ENCODE peak calls at places on chromosomes 2 and 18, in seven cellular contexts. T, H, B, U, O, C and F are unnamed samples.

GRCh38 chr2:36701391-36701795 is 4.9 kb downstream of the VIT start:
- DNase-seq in U (peak), O (peak), B (peak), T (no peak), H (peak), C (no peak), F (no peak)

GRCh38 chr18:3655637-3656050 is 205.7 kb downstream of the TGIF1 start:
- DNase-seq in U (no peak), B (no peak), T (no peak), O (no peak), H (no peak), C (no peak), F (no peak)

GRCh38 chr2:218878486-218878885 is 2.2 kb upstream of the WNT10A start:
- DNase-seq in B (no peak), O (no peak), U (no peak), H (no peak), T (no peak), C (no peak), F (no peak)

GRCh38 chr2:25123682-25124081 is 44.7 kb downstream of the POMC start:
- DNase-seq in O (no peak), T (no peak), U (no peak), H (no peak), C (no peak), B (no peak), F (no peak)

GRCh38 chr18:47615043-47615442 is 315.4 kb downstream of the SMAD2 start:
- DNase-seq in T (no peak), B (no peak), U (no peak), O (no peak), H (no peak), C (no peak), F (no peak)

GRCh38 chr2:240566203-240567136 is 1.8 kb upstream of the RNPEPL1 start:
- DNase-seq in O (peak), H (peak), B (peak), U (peak), T (peak), C (peak), F (peak)

GRCh38 chr2:234841321-234842015 is 110.3 kb upstream of the SH3BP4 start:
- DNase-seq in B (no peak), T (no peak), O (no peak), H (no peak), C (no peak), U (no peak), F (peak)

GRCh38 chr2:44195714-44196113 is 27.0 kb downstream of the PPM1B start:
- DNase-seq in B (peak), T (no peak), H (no peak), O (no peak), C (no peak), U (no peak), F (no peak)

GRCh38 chr18:51110073-51110797 is 80.2 kb downstream of the SMAD4 start:
- DNase-seq in T (peak), U (peak), C (peak), B (peak), H (peak), O (peak), F (peak)

GRCh38 chr2:96789245-96789617 is 26.8 kb upstream of the CNNM3 start:
- DNase-seq in U (no peak), B (no peak), H (no peak), O (no peak), T (no peak), C (no peak), F (no peak)
- H3K27ac ChIP-seq in U (no peak), B (no peak), H (no peak), O (no peak), T (no peak), C (no peak), F (no peak)

GRCh38 chr2:143140864-143141637 is 11.8 kb downstream of the ARHGAP15 start:
- DNase-seq in O (no peak), H (no peak), B (no peak), U (no peak), C (peak), T (no peak), F (no peak)
- H3K4me3 ChIP-seq in O (no peak), H (no peak), B (no peak), U (no peak), C (peak), T (no peak), F (no peak)

DNA sequence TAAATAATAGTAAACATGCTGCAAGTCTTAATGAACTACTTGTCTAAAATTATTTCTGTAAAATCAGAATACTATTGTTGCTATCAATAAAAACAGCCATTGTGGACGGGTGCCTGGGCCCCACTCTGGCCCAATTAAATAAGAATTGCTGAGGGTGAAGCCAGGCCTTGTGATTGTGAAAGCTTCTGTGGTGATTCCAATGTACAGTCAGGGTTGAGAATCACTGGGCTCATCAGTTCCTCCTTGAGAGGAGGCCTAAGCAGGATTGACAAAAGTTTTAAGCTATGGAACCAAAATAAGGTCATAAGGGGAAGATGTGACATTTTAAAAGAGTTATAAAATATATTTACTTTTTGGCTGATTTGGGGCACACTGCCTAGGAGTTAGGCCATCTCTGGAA is 14.3 kb upstream of the MYO3B start:
- DNase-seq in U (no peak), B (no peak), T (no peak), C (no peak), H (no peak), O (no peak), F (peak)
- H3K4me2 ChIP-seq in U (no peak), B (no peak), T (no peak), C (no peak), H (no peak), O (no peak), F (no peak)

GRCh38 chr18:70205421-70206397 is at the start of gene RTTN:
- DNase-seq in B (peak), C (peak), U (peak), O (peak), H (peak), T (peak), F (peak)

DNA sequence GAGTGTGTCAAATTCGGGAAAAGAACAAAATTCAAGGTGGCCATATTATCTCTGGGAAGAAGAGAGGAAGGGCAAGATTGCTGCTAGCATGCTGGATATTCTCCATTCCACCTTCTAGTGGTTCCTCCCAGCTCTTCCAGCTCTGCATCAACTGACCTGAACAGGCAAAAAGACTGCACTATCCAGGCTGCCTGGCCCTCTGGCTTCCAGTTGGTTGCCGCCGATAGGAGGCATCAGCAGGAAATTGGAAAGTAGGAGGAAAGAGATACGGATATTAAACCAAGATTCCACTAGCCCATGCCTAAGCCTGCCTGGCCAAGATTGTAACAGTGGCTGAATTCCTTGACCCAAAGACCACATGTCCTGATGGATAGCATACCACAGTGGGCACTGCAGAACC is 1.7 kb upstream of the RTTN start:
- DNase-seq in B (no peak), C (no peak), H (peak), O (no peak), T (no peak), U (no peak), F (no peak)
- H3K27ac ChIP-seq in B (no peak), C (no peak), H (no peak), O (no peak), T (no peak), U (no peak), F (no peak)

GRCh38 chr2:159243521-159243920 is 43.0 kb downstream of the WDSUB1 start:
- DNase-seq in C (no peak), O (peak), B (no peak), T (no peak), H (no peak), U (no peak), F (no peak)
- H3K4me3 ChIP-seq in C (no peak), O (no peak), B (no peak), T (no peak), H (no peak), U (no peak), F (no peak)

GRCh38 chr2:20509301-20509765 is 62.5 kb downstream of the RHOB start:
- DNase-seq in T (no peak), U (no peak), O (no peak), C (no peak), B (no peak), H (no peak), F (no peak)
- H3K4me2 ChIP-seq in T (no peak), U (peak), O (no peak), C (no peak), B (no peak), H (no peak), F (no peak)

GRCh38 chr2:156476021-156476420 is 39.8 kb downstream of the GPD2 start:
- DNase-seq in H (no peak), C (no peak), B (no peak), O (no peak), T (no peak), U (no peak), F (no peak)
- H3K27ac ChIP-seq in H (no peak), C (no peak), B (no peak), O (no peak), T (no peak), U (peak), F (peak)

GRCh38 chr18:48833701-48834394 is 116.9 kb downstream of the SMAD7 start:
- DNase-seq in B (peak), O (peak), C (peak), H (no peak), T (no peak), U (no peak), F (no peak)

GRCh38 chr18:48832961-48833700 is 117.6 kb downstream of the SMAD7 start:
- DNase-seq in C (no peak), U (peak), H (no peak), B (peak), T (no peak), O (peak), F (peak)

GRCh38 chr18:48835119-48835518 is 115.6 kb downstream of the SMAD7 start:
- DNase-seq in T (no peak), H (no peak), B (no peak), O (no peak), C (no peak), U (no peak), F (no peak)

GRCh38 chr18:48835745-48836191 is 115.0 kb downstream of the SMAD7 start:
- DNase-seq in H (no peak), U (no peak), B (no peak), T (no peak), O (no peak), C (no peak), F (no peak)

DNA sequence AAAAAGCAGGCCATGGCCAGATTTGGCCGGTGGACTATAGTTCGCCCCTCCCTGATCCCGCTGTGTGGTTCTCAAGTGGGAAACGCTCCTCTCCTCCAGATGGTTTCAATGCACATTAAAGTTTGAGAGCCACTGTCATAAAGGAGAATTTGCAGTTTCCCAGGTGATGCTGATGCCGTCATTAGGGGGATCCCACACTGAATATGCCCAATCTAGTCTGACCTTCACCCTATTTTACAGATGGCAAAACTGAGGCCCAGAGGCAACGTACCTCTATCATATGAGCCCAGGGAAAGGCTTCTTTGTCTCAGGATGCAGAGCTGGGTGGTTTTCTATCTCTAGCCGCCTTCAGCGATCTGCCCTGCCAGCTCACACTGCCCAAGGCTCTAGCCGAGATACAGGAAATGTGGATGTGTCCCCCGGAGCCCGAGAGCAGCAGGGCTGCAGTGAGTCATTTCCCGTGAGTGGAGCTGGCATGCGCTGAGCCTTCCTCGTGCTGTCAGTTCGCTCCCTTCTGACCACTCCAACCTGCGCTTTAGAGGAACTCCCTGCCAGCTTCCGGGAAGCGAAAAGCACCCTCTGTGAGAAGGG is 116.2 kb downstream of the SMAD7 start:
- DNase-seq in H (no peak), T (no peak), B (peak), C (peak), O (peak), U (peak), F (peak)
- H3K4me3 ChIP-seq in H (no peak), T (no peak), B (no peak), C (peak), O (peak), U (no peak), F (peak)

DNA sequence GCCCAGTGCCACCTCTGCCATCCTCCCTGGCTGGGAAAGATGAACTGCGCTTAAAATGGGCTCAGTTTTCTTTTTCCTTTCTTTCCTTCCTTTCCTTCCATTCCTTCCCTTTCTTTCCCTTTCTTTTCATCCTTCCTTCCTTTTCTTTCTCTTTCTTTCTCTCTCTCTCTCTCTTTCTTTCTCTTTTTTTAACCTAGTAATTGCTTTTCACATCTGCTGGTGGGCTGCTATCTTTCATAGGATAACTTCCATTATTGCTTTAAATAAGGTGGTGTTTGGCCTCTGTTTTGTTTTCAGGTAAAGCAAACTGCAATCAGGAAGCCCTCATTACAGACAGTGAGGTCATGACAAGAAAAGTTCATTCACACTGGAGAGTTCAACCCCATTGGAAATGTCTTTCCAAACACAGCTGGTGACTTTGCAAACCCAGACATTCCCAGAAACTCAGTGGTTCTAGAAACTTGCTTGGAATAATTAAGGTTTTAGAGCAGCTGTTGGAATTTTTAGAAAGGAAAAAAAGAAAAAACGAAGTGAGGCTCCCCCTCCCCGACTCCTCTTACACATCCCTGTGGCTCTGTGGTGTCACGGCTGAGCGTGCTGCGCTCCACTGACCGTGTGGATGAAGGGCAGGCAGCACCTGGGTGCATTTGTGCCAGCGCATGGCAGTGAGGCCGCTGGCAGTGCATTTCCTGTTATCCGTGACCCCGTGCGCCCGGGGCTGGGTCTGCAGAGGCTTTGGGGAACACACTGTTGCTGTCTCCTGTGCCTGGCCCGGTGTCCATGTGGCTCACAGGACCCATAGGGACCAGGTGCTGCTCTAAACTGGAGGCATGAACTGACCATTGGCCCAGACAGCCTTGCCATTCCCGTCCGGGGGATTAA is 76.9 kb downstream of the MBP start:
- DNase-seq in U (no peak), B (no peak), O (no peak), H (no peak), T (no peak), C (peak), F (no peak)
- H3K4me2 ChIP-seq in U (no peak), B (no peak), O (peak), H (no peak), T (no peak), C (peak), F (no peak)